ENCODE peak calls at places on chromosomes 2 and 18, in four cellular contexts. V is M059J, G is GM06990, L is pancreas. A is an unnamed sample.

GRCh38 chr2:145939949-145940348 is 1420.0 kb upstream of the ZEB2 start:
- DNase-seq in V (peak; percentile 5), G (no peak), L (no peak), A (no peak)

GRCh38 chr18:55868909-55869308 is 280.9 kb upstream of the TCF4 start:
- DNase-seq in V (no peak), G (no peak), L (no peak), A (no peak)

GRCh38 chr2:237714690-237715458 is 83.7 kb upstream of the RBM44 start:
- DNase-seq in V (no peak), G (no peak), L (no peak), A (no peak)

GRCh38 chr18:56627991-56628390 is 10.4 kb downstream of the TXNL1 start:
- DNase-seq in V (no peak), G (no peak), L (no peak), A (no peak)

GRCh38 chr2:165407464-165407863 is 62.0 kb upstream of the CSRNP3 start:
- DNase-seq in V (no peak), G (no peak), L (no peak), A (no peak)

GRCh38 chr18:63997041-63997440 is 27.2 kb downstream of the SERPINB8 start:
- DNase-seq in V (peak; percentile 15), G (no peak), L (no peak), A (no peak)

GRCh38 chr2:101152195-101153076 is 1.3 kb upstream of the TBC1D8 start:
- DNase-seq in V (peak; percentile 68), G (peak; percentile 35), L (peak; percentile 63), A (peak; percentile 70)

GRCh38 chr2:15975676-15976075 is 35.3 kb downstream of the MYCN start:
- DNase-seq in V (no peak), G (no peak), L (no peak), A (no peak)

GRCh38 chr2:175844169-175844568 is 157.9 kb downstream of the LNPK start:
- DNase-seq in V (peak; percentile 54), G (no peak), L (no peak), A (peak; percentile 41)

GRCh38 chr2:190860985-190861721 is 19.5 kb upstream of the GLS start:
- DNase-seq in V (peak; percentile 80), G (no peak), L (no peak), A (peak; percentile 70)

GRCh38 chr2:6081955-6082354 is 389.8 kb downstream of the SOX11 start:
- DNase-seq in V (no peak), G (no peak), L (no peak), A (no peak)

GRCh38 chr2:65666156-65666725 is 233.8 kb upstream of the SPRED2 start:
- DNase-seq in V (peak; percentile 84), G (peak; percentile 49), L (no peak), A (peak; percentile 59)

GRCh38 chr2:148039783-148040182 is 18.9 kb downstream of the MBD5 start:
- DNase-seq in V (no peak), G (no peak), L (no peak), A (no peak)

GRCh38 chr2:112155331-112156151 is 17.4 kb downstream of the FBLN7 start:
- DNase-seq in V (no peak), G (no peak), L (no peak), A (no peak)

GRCh38 chr2:191180712-191181111 is 29.9 kb upstream of the STAT4 start:
- DNase-seq in V (peak; percentile 65), G (no peak), L (no peak), A (peak; percentile 70)

GRCh38 chr2:118670868-118671267 is 176.6 kb downstream of the EN1 start:
- DNase-seq in V (no peak), G (no peak), L (no peak), A (peak; percentile 40)

GRCh38 chr18:27996792-27997191 is 180.1 kb downstream of the CDH2 start:
- DNase-seq in V (peak; percentile 78), G (no peak), L (no peak), A (peak; percentile 31)

GRCh38 chr2:45242161-45242741 is 233.0 kb upstream of the SIX2 start:
- DNase-seq in V (peak; percentile 36), G (no peak), L (no peak), A (no peak)

GRCh38 chr2:205540066-205540465 is 142.2 kb upstream of the NRP2 start:
- DNase-seq in V (no peak), G (no peak), L (no peak), A (no peak)

GRCh38 chr2:25586726-25587144 is 86.6 kb downstream of the DTNB start:
- DNase-seq in V (peak; percentile 55), G (peak; percentile 72), L (no peak), A (peak; percentile 4)

GRCh38 chr2:9528036-9528787 is 27.4 kb downstream of the ADAM17 start:
- DNase-seq in V (no peak), G (no peak), L (no peak), A (no peak)

GRCh38 chr18:36786686-36787085 is 42.1 kb downstream of the TPGS2 start:
- DNase-seq in V (peak; percentile 75), G (no peak), L (no peak), A (peak; percentile 88)

GRCh38 chr2:102514061-102514785 is 41.2 kb downstream of the SLC9A4 start:
- DNase-seq in V (peak; percentile 85), G (no peak), L (no peak), A (peak; percentile 91)

GRCh38 chr2:171531291-171531690 is 9.0 kb downstream of the CYBRD1 start:
- DNase-seq in V (peak; percentile 71), G (no peak), L (no peak), A (no peak)

GRCh38 chr2:62292190-62292589 is 96.3 kb downstream of the B3GNT2 start:
- DNase-seq in V (peak; percentile 68), G (no peak), L (no peak), A (no peak)

GRCh38 chr2:75491129-75491753 is 69.5 kb downstream of the EVA1A start:
- DNase-seq in V (peak; percentile 90), G (no peak), L (no peak), A (no peak)

GRCh38 chr2:234437642-234438321 is 59.1 kb downstream of the ARL4C start:
- DNase-seq in V (no peak), G (no peak), L (no peak), A (no peak)

GRCh38 chr2:168530980-168531379 is 74.9 kb downstream of the CERS6 start:
- DNase-seq in V (no peak), G (no peak), L (no peak), A (peak; percentile 53)

GRCh38 chr2:173644146-173644545 is 289.5 kb downstream of the CDCA7 start:
- DNase-seq in V (peak; percentile 67), G (no peak), L (no peak), A (peak; percentile 70)

GRCh38 chr2:54969295-54969939 is 80.8 kb downstream of the RTN4 start:
- DNase-seq in V (no peak), G (no peak), L (no peak), A (no peak)

GRCh38 chr2:105798595-105798994 is 53.9 kb downstream of the NCK2 start:
- DNase-seq in V (no peak), G (no peak), L (no peak), A (no peak)

GRCh38 chr2:176066645-176067586 is 16.8 kb downstream of the EVX2 start:
- DNase-seq in V (no peak), G (no peak), L (peak; percentile 58), A (no peak)

GRCh38 chr2:127143851-127144782 is 37.2 kb upstream of the BIN1 start:
- DNase-seq in V (peak; percentile 71), G (no peak), L (no peak), A (peak; percentile 61)

GRCh38 chr2:36762764-36763490 is 66.4 kb downstream of the VIT start:
- DNase-seq in V (no peak), G (no peak), L (no peak), A (no peak)

GRCh38 chr2:126507425-126507867 is 148.5 kb upstream of the GYPC start:
- DNase-seq in V (no peak), G (no peak), L (no peak), A (no peak)

GRCh38 chr2:173884403-173884802 is 80.8 kb downstream of the SP3 start:
- DNase-seq in V (peak; percentile 56), G (no peak), L (peak; percentile 77), A (peak; percentile 60)

GRCh38 chr2:149020432-149020851 is 18.1 kb upstream of the LYPD6B start:
- DNase-seq in V (no peak), G (peak; percentile 79), L (no peak), A (no peak)

A was measured in AG08395.